ENCODE peak calls at places on chromosomes 5 and 9, in four cellular contexts. S is keratinocyte, K is tibial nerve, B is uterus. R is an unnamed sample. For H3K4me1, the result is how much of the 10 kb centered on the place peaks cover.

GRCh38 chr9:128175743-128176142 is 15.6 kb downstream of the CIZ1 start:
- DNase-seq in K (no peak), S (no peak), B (no peak), R (no peak)

GRCh38 chr9:98625728-98626127 is 83.0 kb downstream of the GABBR2 start:
- DNase-seq in K (no peak), B (no peak), S (no peak), R (no peak)

GRCh38 chr5:119313876-119314605 is 41.8 kb upstream of the TNFAIP8 start:
- DNase-seq in B (no peak), S (no peak), K (no peak), R (no peak)

GRCh38 chr5:175465282-175465681 is 13.1 kb upstream of the SFXN1 start:
- DNase-seq in K (no peak), S (no peak), B (no peak), R (no peak)

GRCh38 chr5:59528226-59528862 is 365.2 kb downstream of the PDE4D start:
- DNase-seq in B (no peak), K (no peak), S (no peak), R (no peak)

GRCh38 chr9:114058688-114059046 is 19.4 kb downstream of the AMBP start:
- DNase-seq in S (no peak), B (no peak), K (no peak), R (no peak)

GRCh38 chr5:112923148-112923917 is 1.3 kb upstream of the REEP5 start:
- DNase-seq in K (no peak), B (no peak), S (no peak), R (no peak)

GRCh38 chr5:94791787-94792186 is 173.3 kb downstream of the SLF1 start:
- DNase-seq in K (no peak), S (no peak), B (no peak), R (no peak)

GRCh38 chr9:33686942-33687341 is 108.4 kb upstream of the PRSS3 start:
- DNase-seq in K (no peak), B (no peak), S (no peak), R (no peak)

GRCh38 chr5:157215143-157215825 is 34.6 kb downstream of the ITK start:
- DNase-seq in K (no peak), S (no peak), B (no peak), R (no peak)
- H3K27ac ChIP-seq in K (no peak), S (no peak), B (no peak), R (no peak)

GRCh38 chr5:177358333-177358939 is 712 bp downstream of the RGS14 start:
- DNase-seq in B (no peak), K (no peak), S (no peak), R (no peak)

GRCh38 chr5:177357459-177358332 is at the start of gene RGS14:
- DNase-seq in S (no peak), B (no peak), K (no peak), R (no peak)

GRCh38 chr5:177355162-177355867 is 2.4 kb upstream of the RGS14 start:
- DNase-seq in S (no peak), B (no peak), K (no peak), R (no peak)

GRCh38 chr5:177355868-177356168 is 1.9 kb upstream of the RGS14 start:
- DNase-seq in B (no peak), S (no peak), K (no peak), R (no peak)

DNA sequence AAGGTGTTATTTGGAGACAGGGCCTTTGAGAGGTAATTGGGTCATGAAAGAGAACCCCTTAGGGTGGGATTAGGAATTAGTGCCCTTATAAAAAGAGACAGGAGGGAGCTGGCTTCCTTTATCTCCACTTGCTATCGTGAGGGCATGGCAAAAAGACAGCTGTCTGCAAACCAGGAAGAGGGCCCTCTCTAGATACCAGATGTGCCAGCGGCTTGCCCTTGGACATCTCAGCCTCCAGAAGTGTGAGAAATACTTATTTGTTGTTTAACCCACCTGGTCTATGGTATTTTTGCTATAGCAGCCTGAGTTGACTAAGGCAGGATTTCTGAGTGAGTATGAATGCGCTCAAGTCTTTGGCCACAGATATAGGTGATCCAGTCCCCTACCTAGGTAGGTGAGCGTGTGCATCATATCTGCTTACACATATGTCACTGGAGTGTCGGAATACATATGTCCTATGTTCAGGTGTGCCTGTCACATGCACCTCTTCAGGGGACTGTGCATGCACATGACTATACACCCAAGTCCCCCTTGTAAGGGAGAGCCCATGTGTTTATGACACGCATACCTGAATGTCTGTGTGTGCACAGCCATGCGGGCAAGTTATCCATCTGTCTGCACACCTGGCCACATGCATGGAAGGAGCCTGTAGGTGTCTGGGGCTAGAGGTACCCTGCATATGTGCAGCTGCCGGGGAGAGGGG is 817 bp upstream of the RGS14 start:
- DNase-seq in K (no peak), B (no peak), S (no peak), R (no peak)
- H3K4me3 ChIP-seq in K (no peak), B (no peak), S (no peak), R (no peak)

GRCh38 chr9:136744747-136745146 is 2.0 kb upstream of the LCN10 start:
- DNase-seq in B (no peak), K (no peak), S (no peak), R (no peak)

GRCh38 chr9:136740971-136741884 is 1.5 kb downstream of the LCN10 start:
- DNase-seq in B (no peak), K (no peak), S (no peak), R (no peak)

GRCh38 chr9:136741885-136742568 is 713 bp downstream of the LCN10 start:
- DNase-seq in K (no peak), S (no peak), B (no peak), R (no peak)

GRCh38 chr9:136743639-136744211 is 985 bp upstream of the LCN10 start:
- DNase-seq in B (no peak), S (no peak), K (no peak), R (no peak)

DNA sequence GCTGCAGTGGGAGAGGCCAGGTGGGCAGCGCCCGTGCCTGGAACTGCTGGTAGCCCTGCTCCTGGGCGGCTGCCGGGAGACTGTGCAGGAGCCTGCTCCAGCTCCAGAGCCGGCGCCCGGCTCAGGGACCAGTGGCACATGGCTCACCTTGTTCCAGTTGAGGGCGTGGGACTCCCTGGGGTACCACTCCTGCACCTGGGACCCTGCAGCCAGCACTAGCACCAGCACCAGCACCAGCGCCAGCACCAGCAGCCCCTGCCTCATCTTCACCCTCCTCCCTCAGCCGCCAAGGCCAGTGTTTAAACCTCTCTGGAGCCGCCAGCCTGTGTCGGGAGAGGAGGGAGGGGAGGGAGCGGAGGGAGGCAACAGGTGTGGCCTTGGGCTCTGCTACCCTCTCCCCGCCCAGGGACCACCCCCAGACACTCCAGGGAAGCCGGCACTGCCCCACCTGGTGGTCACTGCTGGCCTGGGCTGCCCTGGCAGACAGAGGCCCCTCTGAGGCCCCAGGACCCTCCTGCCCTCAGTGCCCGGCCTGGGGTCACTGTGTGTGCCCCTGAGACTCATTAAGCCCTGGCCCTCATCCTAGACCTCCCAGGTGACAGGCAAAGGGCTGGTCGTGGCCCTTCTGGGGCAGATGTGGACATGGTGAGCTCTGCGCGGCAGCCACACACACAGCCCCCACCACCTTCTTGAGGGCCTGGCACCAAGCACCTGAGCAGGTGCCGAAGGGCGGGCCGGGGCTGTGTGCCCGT is at the start of gene LCN10:
- DNase-seq in S (no peak), K (no peak), B (no peak), R (no peak)
- H3K4me1 ChIP-seq in S (under half), K (under half), B (under half), R (under half)

GRCh38 chr5:103674739-103675138 is 112.2 kb upstream of the NUDT12 start:
- DNase-seq in S (no peak), K (no peak), B (no peak), R (no peak)
- H3K27ac ChIP-seq in S (no peak), K (no peak), B (no peak), R (no peak)

GRCh38 chr5:143922718-143923117 is 110.8 kb downstream of the HMHB1 start:
- DNase-seq in B (no peak), K (no peak), S (no peak), R (no peak)
- H3K4me3 ChIP-seq in B (no peak), K (no peak), S (no peak), R (no peak)

R was measured in right atrium auricular region.